ENCODE peak calls at places on chromosomes 16 and 17, in four cellular contexts. O is pancreas, Z is aorta, E is A549. L is an unnamed sample.

GRCh38 chr17:40841246-40841645 is 18.8 kb upstream of the KRT10 start:
- DNase-seq in E (no peak), Z (no peak), O (no peak), L (no peak)

GRCh38 chr16:66036162-66036561 is 330.3 kb upstream of the CDH5 start:
- DNase-seq in Z (no peak), O (no peak), E (no peak), L (no peak)

GRCh38 chr17:39739020-39739884 is 1.5 kb downstream of the GRB7 start:
- DNase-seq in Z (peak; percentile 53), O (peak; percentile 92), E (peak; percentile 95), L (peak; percentile 94)

GRCh38 chr17:80457236-80457856 is 19.1 kb downstream of the NPTX1 start:
- DNase-seq in O (no peak), E (no peak), Z (no peak), L (no peak)

GRCh38 chr17:12734852-12735430 is 54.4 kb upstream of the ARHGAP44 start:
- DNase-seq in Z (no peak), E (no peak), O (no peak), L (no peak)

GRCh38 chr17:72587773-72588511 is 467.1 kb downstream of the SOX9 start:
- DNase-seq in O (no peak), E (no peak), Z (no peak), L (no peak)

GRCh38 chr16:47687694-47688093 is 226.6 kb downstream of the PHKB start:
- DNase-seq in O (no peak), E (no peak), Z (no peak), L (no peak)

GRCh38 chr17:7589204-7589868 is 558 bp downstream of the SOX15 start:
- DNase-seq in E (no peak), O (peak; percentile 70), Z (peak; percentile 92), L (peak; percentile 91)

GRCh38 chr17:7887038-7887481 is 1.5 kb upstream of the CHD3 start:
- DNase-seq in E (no peak), O (no peak), Z (no peak), L (no peak)

GRCh38 chr16:2819939-2820835 is 3.1 kb downstream of the PRSS21 start:
- DNase-seq in O (no peak), Z (peak; percentile 43), E (no peak), L (no peak)

GRCh38 chr16:85856054-85856453 is 42.9 kb upstream of the IRF8 start:
- DNase-seq in O (no peak), E (no peak), Z (no peak), L (peak; percentile 17)

GRCh38 chr17:57761887-57762286 is 16.8 kb upstream of the CCDC182 start:
- DNase-seq in O (no peak), E (no peak), Z (no peak), L (no peak)

GRCh38 chr17:32174889-32175288 is 32.6 kb downstream of the RHOT1 start:
- DNase-seq in Z (no peak), O (no peak), E (no peak), L (no peak)

GRCh38 chr17:57944796-57945362 is 10.3 kb downstream of the CUEDC1 start:
- DNase-seq in O (no peak), E (no peak), Z (no peak), L (peak; percentile 49)

GRCh38 chr16:11403920-11404319 is 58.7 kb downstream of the RMI2 start:
- DNase-seq in E (no peak), O (no peak), Z (peak; percentile 32), L (no peak)

GRCh38 chr16:21023509-21024202 is 123.1 kb downstream of the LYRM1 start:
- DNase-seq in Z (no peak), O (no peak), E (no peak), L (no peak)

GRCh38 chr16:67975321-67976105 is 4.8 kb downstream of the DPEP3 start:
- DNase-seq in O (no peak), E (no peak), Z (no peak), L (no peak)

GRCh38 chr16:85157813-85158701 is 45.8 kb upstream of the CIBAR2 start:
- DNase-seq in O (no peak), E (no peak), Z (no peak), L (no peak)

GRCh38 chr17:16419929-16420271 is 4.5 kb downstream of the TRPV2 start:
- DNase-seq in E (no peak), O (no peak), Z (no peak), L (no peak)

GRCh38 chr17:199195-199604 is 17.8 kb upstream of the DOC2B start:
- DNase-seq in E (no peak), Z (peak; percentile 30), O (no peak), L (peak; percentile 55)

GRCh38 chr16:23302045-23302956 is at the start of gene SCNN1B:
- DNase-seq in E (no peak), Z (no peak), O (peak; percentile 32), L (peak; percentile 73)
- H3K4me3 ChIP-seq in E (peak within 1 kb of the TSS; percentile 42), Z (no peak within 1 kb of the TSS), O (no peak within 1 kb of the TSS), L (peak within 1 kb of the TSS; percentile 3)

GRCh38 chr17:49224997-49225337 is 5.6 kb downstream of the PHOSPHO1 start:
- DNase-seq in E (no peak), O (no peak), Z (no peak), L (peak; percentile 73)
- H3K4me3 ChIP-seq in E (no peak overlapping the region), O (no peak overlapping the region), Z (no peak overlapping the region), L (no peak overlapping the region)

GRCh38 chr17:19744492-19744891 is 3.6 kb downstream of the ALDH3A1 start:
- DNase-seq in Z (no peak), O (no peak), E (no peak), L (no peak)
- H3K4me3 ChIP-seq in Z (no peak overlapping the region), O (peak overlapping the region; percentile 28), E (peak overlapping the region; percentile 53), L (no peak overlapping the region)

GRCh38 chr16:51132484-51132883 is 18.6 kb downstream of the SALL1 start:
- DNase-seq in E (no peak), O (no peak), Z (no peak), L (no peak)

GRCh38 chr16:51133130-51133529 is 17.9 kb downstream of the SALL1 start:
- DNase-seq in Z (no peak), O (no peak), E (no peak), L (no peak)

GRCh38 chr16:51134876-51135275 is 16.2 kb downstream of the SALL1 start:
- DNase-seq in Z (no peak), O (no peak), E (no peak), L (peak; percentile 78)

GRCh38 chr16:51133691-51134090 is 17.4 kb downstream of the SALL1 start:
- DNase-seq in E (no peak), Z (no peak), O (no peak), L (no peak)

GRCh38 chr16:51134269-51134812 is 16.7 kb downstream of the SALL1 start:
- DNase-seq in E (no peak), Z (no peak), O (no peak), L (peak; percentile 78)
- H3K4me3 ChIP-seq in E (no peak overlapping the region), Z (no peak overlapping the region), O (no peak overlapping the region), L (peak overlapping the region; percentile 43)